ENCODE peak calls at places on chromosomes 13 and 19, in seven cellular contexts. One of them, this sample, is unnamed.

GRCh38 chr19:37413243-37414084 is 42.6 kb downstream of the ZNF527 start:
- DNase-seq in GM23248: no peak
- DNase-seq in HCT116: no peak
- DNase-seq in OCI-LY7: no peak
- DNase-seq in hepatocyte: no peak
- DNase-seq in PC-3: no peak
- DNase-seq in MM.1S: no peak
- DNase-seq in this sample: no peak

GRCh38 chr13:113948034-113948742 is 25.7 kb downstream of the C13orf46 start:
- DNase-seq in HCT116: no peak
- DNase-seq in MM.1S: no peak
- DNase-seq in hepatocyte: no peak
- DNase-seq in PC-3: no peak
- DNase-seq in GM23248: peak; percentile 47
- DNase-seq in OCI-LY7: peak; percentile 23
- DNase-seq in this sample: no peak

GRCh38 chr19:7562646-7563393 is 27.3 kb downstream of the PNPLA6 start:
- DNase-seq in GM23248: peak; percentile 10
- DNase-seq in HCT116: no peak
- DNase-seq in hepatocyte: no peak
- DNase-seq in PC-3: peak; percentile 58
- DNase-seq in MM.1S: no peak
- DNase-seq in OCI-LY7: no peak
- DNase-seq in this sample: peak; percentile 50

GRCh38 chr13:113821847-113822246 is 42.0 kb downstream of the GAS6 start:
- DNase-seq in hepatocyte: no peak
- DNase-seq in PC-3: no peak
- DNase-seq in HCT116: no peak
- DNase-seq in OCI-LY7: no peak
- DNase-seq in MM.1S: no peak
- DNase-seq in GM23248: no peak
- DNase-seq in this sample: no peak

GRCh38 chr19:55312621-55313117 is 12.5 kb downstream of the TMEM150B start:
- DNase-seq in PC-3: no peak
- DNase-seq in OCI-LY7: no peak
- DNase-seq in MM.1S: no peak
- DNase-seq in HCT116: no peak
- DNase-seq in hepatocyte: no peak
- DNase-seq in GM23248: no peak
- DNase-seq in this sample: no peak

GRCh38 chr19:39304701-39305571 is 8.7 kb downstream of the IFNL1 start:
- DNase-seq in hepatocyte: peak; percentile 40
- DNase-seq in OCI-LY7: no peak
- DNase-seq in HCT116: no peak
- DNase-seq in MM.1S: no peak
- DNase-seq in GM23248: no peak
- DNase-seq in PC-3: no peak
- DNase-seq in this sample: no peak

GRCh38 chr19:55479451-55480230 is 3.2 kb downstream of the ZNF628 start:
- DNase-seq in PC-3: no peak
- DNase-seq in OCI-LY7: no peak
- DNase-seq in GM23248: no peak
- DNase-seq in MM.1S: no peak
- DNase-seq in HCT116: no peak
- DNase-seq in hepatocyte: no peak
- DNase-seq in this sample: no peak

GRCh38 chr13:41917641-41918040 is 43.3 kb downstream of the VWA8 start:
- DNase-seq in hepatocyte: no peak
- DNase-seq in MM.1S: no peak
- DNase-seq in GM23248: peak; percentile 72
- DNase-seq in OCI-LY7: peak; percentile 27
- DNase-seq in HCT116: no peak
- DNase-seq in PC-3: no peak
- DNase-seq in this sample: no peak

GRCh38 chr13:73136776-73137175 is 78.0 kb downstream of the KLF5 start:
- DNase-seq in HCT116: no peak
- DNase-seq in hepatocyte: no peak
- DNase-seq in OCI-LY7: no peak
- DNase-seq in GM23248: peak; percentile 36
- DNase-seq in PC-3: peak; percentile 17
- DNase-seq in MM.1S: no peak
- DNase-seq in this sample: no peak

GRCh38 chr19:30046522-30046921 is 104.5 kb downstream of the URI1 start:
- DNase-seq in OCI-LY7: peak; percentile 26
- DNase-seq in PC-3: peak; percentile 36
- DNase-seq in hepatocyte: no peak
- DNase-seq in GM23248: peak; percentile 29
- DNase-seq in MM.1S: no peak
- DNase-seq in HCT116: no peak
- DNase-seq in this sample: peak; percentile 44

GRCh38 chr13:92842145-92842544 is 384.5 kb upstream of the GPC6 start:
- DNase-seq in PC-3: peak; percentile 25
- DNase-seq in hepatocyte: no peak
- DNase-seq in OCI-LY7: no peak
- DNase-seq in HCT116: no peak
- DNase-seq in MM.1S: no peak
- DNase-seq in GM23248: peak; percentile 70
- DNase-seq in this sample: no peak

GRCh38 chr13:30047154-30047874 is 196.9 kb upstream of the UBL3 start:
- DNase-seq in HCT116: no peak
- DNase-seq in MM.1S: peak; percentile 61
- DNase-seq in GM23248: peak; percentile 38
- DNase-seq in hepatocyte: no peak
- DNase-seq in OCI-LY7: no peak
- DNase-seq in PC-3: no peak
- DNase-seq in this sample: no peak

GRCh38 chr13:79662882-79663281 is 181.9 kb downstream of the NDFIP2 start:
- DNase-seq in OCI-LY7: no peak
- DNase-seq in hepatocyte: no peak
- DNase-seq in MM.1S: no peak
- DNase-seq in PC-3: peak; percentile 19
- DNase-seq in GM23248: no peak
- DNase-seq in HCT116: no peak
- DNase-seq in this sample: no peak

GRCh38 chr19:4676955-4677731 is 7.0 kb upstream of the MYDGF start:
- DNase-seq in hepatocyte: peak; percentile 53
- DNase-seq in MM.1S: no peak
- DNase-seq in OCI-LY7: peak; percentile 72
- DNase-seq in PC-3: peak; percentile 53
- DNase-seq in HCT116: peak; percentile 83
- DNase-seq in GM23248: peak; percentile 67
- DNase-seq in this sample: peak; percentile 84

GRCh38 chr19:10289167-10289835 is 451 bp upstream of the ICAM5 start:
- DNase-seq in OCI-LY7: peak; percentile 89
- DNase-seq in PC-3: peak; percentile 45
- DNase-seq in GM23248: peak; percentile 93
- DNase-seq in hepatocyte: peak; percentile 68
- DNase-seq in MM.1S: peak; percentile 83
- DNase-seq in HCT116: peak; percentile 77
- DNase-seq in this sample: peak; percentile 73

GRCh38 chr13:61824168-61824567 is 408.5 kb upstream of the PCDH20 start:
- DNase-seq in OCI-LY7: no peak
- DNase-seq in MM.1S: no peak
- DNase-seq in HCT116: no peak
- DNase-seq in PC-3: no peak
- DNase-seq in GM23248: no peak
- DNase-seq in hepatocyte: no peak
- DNase-seq in this sample: no peak

GRCh38 chr19:18898081-18898532 is 2.1 kb upstream of the CERS1 start:
- DNase-seq in MM.1S: no peak
- DNase-seq in hepatocyte: no peak
- DNase-seq in OCI-LY7: no peak
- DNase-seq in PC-3: no peak
- DNase-seq in GM23248: peak; percentile 35
- DNase-seq in HCT116: no peak
- DNase-seq in this sample: peak; percentile 29

GRCh38 chr13:95677564-95678386 is 836 bp downstream of the DNAJC3 start:
- DNase-seq in hepatocyte: peak; percentile 25
- DNase-seq in MM.1S: peak; percentile 28
- DNase-seq in PC-3: peak; percentile 21
- DNase-seq in GM23248: peak; percentile 65
- DNase-seq in HCT116: no peak
- DNase-seq in OCI-LY7: peak; percentile 0
- DNase-seq in this sample: peak; percentile 57
- TF ChIP-seq EZH2phosphoT487 in hepatocyte: no peak
- TF ChIP-seq EZH2phosphoT487 in MM.1S: no peak
- TF ChIP-seq EZH2phosphoT487 in PC-3: no peak
- TF ChIP-seq EZH2phosphoT487 in GM23248: no peak
- TF ChIP-seq EZH2phosphoT487 in HCT116: no peak
- TF ChIP-seq EZH2phosphoT487 in OCI-LY7: no peak
- TF ChIP-seq EZH2phosphoT487 in this sample: no peak

GRCh38 chr13:110259651-110260050 is 47.3 kb downstream of the COL4A1 start:
- DNase-seq in GM23248: no peak
- DNase-seq in PC-3: no peak
- DNase-seq in HCT116: no peak
- DNase-seq in MM.1S: no peak
- DNase-seq in OCI-LY7: no peak
- DNase-seq in hepatocyte: no peak
- DNase-seq in this sample: no peak

GRCh38 chr13:110257408-110257807 is 49.5 kb downstream of the COL4A1 start:
- DNase-seq in HCT116: no peak
- DNase-seq in GM23248: no peak
- DNase-seq in hepatocyte: no peak
- DNase-seq in OCI-LY7: no peak
- DNase-seq in MM.1S: no peak
- DNase-seq in PC-3: no peak
- DNase-seq in this sample: no peak

GRCh38 chr13:110261166-110262081 is 45.5 kb downstream of the COL4A1 start:
- DNase-seq in hepatocyte: no peak
- DNase-seq in GM23248: no peak
- DNase-seq in MM.1S: no peak
- DNase-seq in PC-3: no peak
- DNase-seq in HCT116: no peak
- DNase-seq in OCI-LY7: no peak
- DNase-seq in this sample: peak; percentile 49

GRCh38 chr13:110256126-110256905 is 50.6 kb downstream of the COL4A1 start:
- DNase-seq in hepatocyte: no peak
- DNase-seq in OCI-LY7: no peak
- DNase-seq in GM23248: no peak
- DNase-seq in MM.1S: no peak
- DNase-seq in PC-3: no peak
- DNase-seq in HCT116: no peak
- DNase-seq in this sample: no peak

GRCh38 chr13:110258876-110259631 is 47.9 kb downstream of the COL4A1 start:
- DNase-seq in PC-3: peak; percentile 4
- DNase-seq in MM.1S: no peak
- DNase-seq in HCT116: no peak
- DNase-seq in GM23248: peak; percentile 53
- DNase-seq in OCI-LY7: no peak
- DNase-seq in hepatocyte: no peak
- DNase-seq in this sample: no peak
- TF ChIP-seq EZH2phosphoT487 in PC-3: no peak
- TF ChIP-seq EZH2phosphoT487 in MM.1S: no peak
- TF ChIP-seq EZH2phosphoT487 in HCT116: no peak
- TF ChIP-seq EZH2phosphoT487 in GM23248: no peak
- TF ChIP-seq EZH2phosphoT487 in OCI-LY7: no peak
- TF ChIP-seq EZH2phosphoT487 in hepatocyte: no peak
- TF ChIP-seq EZH2phosphoT487 in this sample: no peak

GRCh38 chr13:102042746-102043145 is 359.1 kb downstream of the FGF14 start:
- DNase-seq in OCI-LY7: no peak
- DNase-seq in MM.1S: no peak
- DNase-seq in GM23248: no peak
- DNase-seq in HCT116: no peak
- DNase-seq in hepatocyte: no peak
- DNase-seq in PC-3: no peak
- DNase-seq in this sample: no peak

GRCh38 chr13:102039264-102039663 is 362.6 kb downstream of the FGF14 start:
- DNase-seq in HCT116: no peak
- DNase-seq in hepatocyte: no peak
- DNase-seq in PC-3: no peak
- DNase-seq in MM.1S: no peak
- DNase-seq in OCI-LY7: no peak
- DNase-seq in GM23248: no peak
- DNase-seq in this sample: no peak

GRCh38 chr13:102038787-102039186 is 363.1 kb downstream of the FGF14 start:
- DNase-seq in hepatocyte: no peak
- DNase-seq in PC-3: no peak
- DNase-seq in HCT116: no peak
- DNase-seq in MM.1S: no peak
- DNase-seq in GM23248: no peak
- DNase-seq in OCI-LY7: no peak
- DNase-seq in this sample: no peak

GRCh38 chr13:102041544-102041943 is 360.3 kb downstream of the FGF14 start:
- DNase-seq in HCT116: no peak
- DNase-seq in OCI-LY7: no peak
- DNase-seq in hepatocyte: no peak
- DNase-seq in MM.1S: no peak
- DNase-seq in PC-3: no peak
- DNase-seq in GM23248: no peak
- DNase-seq in this sample: no peak

DNA sequence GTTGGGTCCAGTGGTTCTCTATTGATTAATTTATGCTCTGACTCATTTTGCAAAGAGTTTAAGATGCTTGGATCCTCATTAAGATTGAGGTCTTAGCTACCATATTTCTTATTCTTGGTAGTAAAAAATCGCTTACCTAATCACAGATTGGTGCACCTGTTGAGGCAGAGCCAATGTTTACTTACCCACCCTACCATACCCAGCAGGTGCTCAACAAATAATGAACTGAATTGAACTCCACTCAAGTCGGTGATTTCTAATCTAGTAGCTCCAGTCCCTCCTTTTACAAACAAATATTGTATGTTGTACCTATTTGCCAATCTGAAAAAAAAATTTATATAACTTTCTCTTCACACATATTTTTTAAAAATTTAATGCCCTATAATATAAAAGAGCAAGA is 361.0 kb downstream of the FGF14 start:
- DNase-seq in hepatocyte: no peak
- DNase-seq in HCT116: no peak
- DNase-seq in PC-3: no peak
- DNase-seq in MM.1S: no peak
- DNase-seq in GM23248: no peak
- DNase-seq in OCI-LY7: no peak
- DNase-seq in this sample: no peak
- TF ChIP-seq EZH2phosphoT487 in hepatocyte: no peak
- TF ChIP-seq EZH2phosphoT487 in HCT116: no peak
- TF ChIP-seq EZH2phosphoT487 in PC-3: no peak
- TF ChIP-seq EZH2phosphoT487 in MM.1S: no peak
- TF ChIP-seq EZH2phosphoT487 in GM23248: no peak
- TF ChIP-seq EZH2phosphoT487 in OCI-LY7: no peak
- TF ChIP-seq EZH2phosphoT487 in this sample: no peak

DNA sequence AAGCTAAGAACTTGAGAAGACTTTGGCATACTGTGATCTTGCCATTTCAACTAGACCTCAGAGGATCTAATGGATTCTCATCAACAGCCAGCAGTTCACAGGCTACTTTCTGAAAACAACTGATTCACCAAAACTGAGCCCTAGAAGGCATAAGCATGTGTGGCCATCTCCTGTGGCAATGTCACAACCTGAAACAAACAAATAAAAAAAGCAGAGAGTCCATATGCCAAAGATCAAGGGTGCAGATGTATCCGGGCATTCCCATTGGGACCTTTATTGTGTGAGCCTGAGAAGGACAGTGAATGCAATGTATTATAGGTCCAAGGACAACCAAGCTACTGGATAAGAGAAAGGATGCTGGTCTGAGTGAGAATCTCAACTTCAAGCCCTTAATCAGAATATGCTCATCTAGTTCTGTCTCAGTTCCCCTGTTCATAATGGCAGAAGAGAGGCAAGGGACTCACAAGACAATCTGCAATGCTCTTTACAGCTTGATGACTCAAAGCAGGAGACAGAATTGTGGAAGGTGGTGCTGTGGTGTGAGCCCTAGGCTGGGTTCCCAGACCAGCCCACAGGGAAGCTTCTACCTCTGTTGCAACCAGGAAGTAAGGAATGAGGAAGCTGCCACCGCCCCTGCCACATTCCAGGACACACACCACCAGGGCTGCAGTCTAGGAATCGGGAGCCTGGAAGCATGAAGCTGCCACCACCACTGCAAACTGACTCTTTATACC is 133.7 kb downstream of the RAP2A start:
- DNase-seq in MM.1S: no peak
- DNase-seq in hepatocyte: peak; percentile 80
- DNase-seq in PC-3: peak; percentile 72
- DNase-seq in OCI-LY7: no peak
- DNase-seq in GM23248: peak; percentile 53
- DNase-seq in HCT116: peak; percentile 40
- DNase-seq in this sample: no peak
- TF ChIP-seq EZH2phosphoT487 in MM.1S: no peak
- TF ChIP-seq EZH2phosphoT487 in hepatocyte: no peak
- TF ChIP-seq EZH2phosphoT487 in PC-3: no peak
- TF ChIP-seq EZH2phosphoT487 in OCI-LY7: no peak
- TF ChIP-seq EZH2phosphoT487 in GM23248: no peak
- TF ChIP-seq EZH2phosphoT487 in HCT116: no peak
- TF ChIP-seq EZH2phosphoT487 in this sample: no peak

This sample was measured in neural progenitor cell.